ENCODE peak calls at places on chromosomes 1 and 21, in nine cellular contexts. R is transverse colon, Q is stomach, C is Caco-2, H is testis, G is HCT116, X is Karpas-422, P is GM23248, I is SJCRH30. O is an unnamed sample. For H3K36me3, the result is how much of the 10 kb centered on the place peaks cover.

GRCh38 chr1:33872275-33872674 is 8.4 kb downstream of the HMGB4 start:
- DNase-seq in R (no peak), Q (no peak), C (no peak), H (no peak), G (no peak), X (no peak), P (no peak), I (no peak), O (no peak)

GRCh38 chr1:38000529-38001453 is 4.5 kb downstream of the FHL3 start:
- DNase-seq in R (no peak), Q (no peak), C (no peak), H (no peak), G (no peak), X (no peak), P (peak), I (peak), O (peak)

GRCh38 chr21:24649691-24650090 is 957.6 kb downstream of the MRPL39 start:
- DNase-seq in R (no peak), Q (no peak), C (no peak), H (no peak), G (no peak), X (no peak), P (no peak), I (no peak), O (no peak)

GRCh38 chr21:15604424-15604823 is 125.4 kb upstream of the USP25 start:
- DNase-seq in R (no peak), Q (no peak), C (peak), H (no peak), G (no peak), X (no peak), P (peak), I (peak), O (no peak)

GRCh38 chr1:53383471-53383870 is 55.6 kb upstream of the LRP8 start:
- DNase-seq in R (no peak), Q (no peak), C (no peak), H (no peak), G (no peak), X (no peak), P (no peak), I (no peak), O (no peak)

GRCh38 chr1:177181631-177182291 is 11.0 kb downstream of the BRINP2 start:
- DNase-seq in R (peak), Q (peak), C (peak), H (peak), G (peak), X (peak), P (peak), I (peak), O (peak)

GRCh38 chr1:155974208-155975165 is 3.9 kb downstream of the ARHGEF2 start:
- DNase-seq in R (no peak), Q (no peak), C (no peak), H (no peak), G (no peak), X (no peak), P (no peak), I (no peak), O (no peak)

GRCh38 chr1:241323510-241323909 is 33.5 kb downstream of the RGS7 start:
- DNase-seq in R (peak), Q (peak), C (peak), H (peak), G (no peak), X (peak), P (peak), I (peak), O (no peak)

GRCh38 chr1:36304521-36304920 is 1.6 kb upstream of the SH3D21 start:
- DNase-seq in R (no peak), Q (no peak), C (no peak), H (peak), G (no peak), X (no peak), P (no peak), I (no peak), O (peak)

GRCh38 chr1:184113251-184113650 is 61.7 kb downstream of the TSEN15 start:
- DNase-seq in R (no peak), Q (no peak), C (no peak), H (no peak), G (no peak), X (no peak), P (no peak), I (peak), O (no peak)

GRCh38 chr21:42161401-42161956 is 57.5 kb upstream of the ABCG1 start:
- DNase-seq in R (no peak), Q (no peak), C (no peak), H (no peak), G (no peak), X (no peak), P (no peak), I (no peak), O (no peak)

GRCh38 chr1:169557131-169557530 is 29.1 kb downstream of the F5 start:
- DNase-seq in R (no peak), Q (no peak), C (no peak), H (no peak), G (no peak), X (no peak), P (no peak), I (no peak), O (no peak)

GRCh38 chr1:88650676-88651418 is 33.2 kb upstream of the PKN2 start:
- DNase-seq in R (no peak), Q (no peak), C (no peak), H (no peak), G (no peak), X (no peak), P (peak), I (no peak), O (no peak)

GRCh38 chr1:36771222-36771621 is 263.1 kb downstream of the GRIK3 start:
- DNase-seq in R (no peak), Q (no peak), C (no peak), H (no peak), G (no peak), X (no peak), P (no peak), I (no peak), O (no peak)

GRCh38 chr1:42932442-42932941 is 26.2 kb downstream of the SLC2A1 start:
- DNase-seq in R (no peak), Q (no peak), C (no peak), H (no peak), G (no peak), X (no peak), P (no peak), I (no peak), O (no peak)

GRCh38 chr1:23168079-23168461 is 586 bp downstream of the LUZP1 start:
- DNase-seq in R (peak), Q (no peak), C (no peak), H (peak), G (no peak), X (peak), P (peak), I (peak), O (peak)

GRCh38 chr1:60394436-60394835 is 320.9 kb upstream of the C1orf87 start:
- DNase-seq in R (no peak), Q (no peak), C (no peak), H (no peak), G (no peak), X (peak), P (no peak), I (no peak), O (no peak)

GRCh38 chr1:117646956-117647355 is 41.1 kb downstream of the TENT5C start:
- DNase-seq in R (no peak), Q (no peak), C (no peak), H (no peak), G (no peak), X (no peak), P (no peak), I (no peak), O (no peak)

GRCh38 chr1:86705633-86705985 is 1.2 kb downstream of the SH3GLB1 start:
- DNase-seq in R (peak), Q (no peak), C (no peak), H (no peak), G (no peak), X (no peak), P (peak), I (no peak), O (peak)

GRCh38 chr21:41940431-41940830 is 13.4 kb downstream of the C2CD2 start:
- DNase-seq in R (no peak), Q (no peak), C (no peak), H (no peak), G (no peak), X (no peak), P (no peak), I (no peak), O (no peak)

GRCh38 chr1:116574581-116575291 is 3.9 kb upstream of the CD58 start:
- DNase-seq in R (peak), Q (peak), C (peak), H (peak), G (peak), X (peak), P (peak), I (peak), O (peak)

GRCh38 chr1:224407546-224408293 is 26.9 kb downstream of the WDR26 start:
- DNase-seq in R (no peak), Q (no peak), C (peak), H (no peak), G (peak), X (no peak), P (no peak), I (no peak), O (no peak)
- H3K36me3 ChIP-seq in R (half or more), Q (half or more), C (under half), H (under half), G (under half), X (half or more), P (half or more), I (half or more), O (under half)

GRCh38 chr1:30952098-30952497 is 43.5 kb upstream of the SDC3 start:
- DNase-seq in R (no peak), Q (no peak), C (no peak), H (no peak), G (no peak), X (no peak), P (no peak), I (no peak), O (no peak)
- H3K36me3 ChIP-seq in R (half or more), Q (half or more), C (under half), H (under half), G (half or more), X (half or more), P (half or more), I (half or more), O (under half)

DNA sequence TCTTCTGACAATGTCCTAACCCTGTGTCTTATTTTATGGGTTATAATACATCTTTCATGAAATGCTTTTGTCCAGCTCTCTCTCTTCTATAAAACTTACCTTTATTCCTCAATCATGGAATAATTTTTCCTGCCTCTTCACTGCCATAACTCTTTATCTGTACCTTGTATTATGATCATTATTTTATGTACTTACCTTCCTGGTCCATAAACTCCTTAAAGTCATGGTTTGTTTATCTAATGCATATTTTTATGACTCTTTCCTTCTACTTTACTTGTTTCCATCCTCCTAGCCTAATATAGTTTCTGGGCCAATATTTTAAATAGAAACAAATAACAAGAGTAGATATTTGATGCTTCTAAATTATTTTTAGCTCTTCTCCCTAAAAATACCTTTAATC is 65.8 kb upstream of the BMP8A start:
- DNase-seq in R (no peak), Q (no peak), C (no peak), H (no peak), G (no peak), X (no peak), P (no peak), I (no peak), O (no peak)
- H3K36me3 ChIP-seq in R (under half), Q (half or more), C (under half), H (under half), G (under half), X (under half), P (half or more), I (half or more), O (under half)

DNA sequence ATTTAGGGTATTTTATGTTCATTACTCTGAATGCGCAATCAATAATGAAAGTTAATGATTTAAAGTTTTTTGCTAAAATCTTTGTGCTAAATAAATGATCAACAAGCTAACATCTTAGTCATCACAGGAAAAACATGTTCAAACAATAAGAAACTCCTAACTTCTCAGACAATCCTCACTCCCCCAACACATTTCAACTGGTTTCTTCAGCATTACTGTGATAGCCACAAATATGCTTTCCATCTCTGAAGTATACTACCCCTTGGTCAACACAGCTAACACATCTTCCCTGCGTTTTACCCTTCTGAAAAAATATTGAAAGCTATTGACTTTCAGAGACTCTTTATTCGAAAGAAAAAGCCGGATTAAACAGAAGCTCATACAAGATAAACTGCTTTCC is 85.8 kb downstream of the ZNF644 start:
- DNase-seq in R (no peak), Q (no peak), C (no peak), H (no peak), G (no peak), X (no peak), P (no peak), I (no peak), O (no peak)
- H3K36me3 ChIP-seq in R (under half), Q (under half), C (under half), H (under half), G (under half), X (under half), P (half or more), I (half or more), O (under half)

GRCh38 chr21:44957901-44958451 is 18.1 kb downstream of the SLX9 start:
- DNase-seq in R (no peak), Q (no peak), C (no peak), H (no peak), G (no peak), X (no peak), P (no peak), I (no peak), O (no peak)
- H3K36me3 ChIP-seq in R (under half), Q (half or more), C (under half), H (under half), G (under half), X (under half), P (under half), I (under half), O (under half)

GRCh38 chr1:110018396-110018795 is 16.0 kb upstream of the STRIP1 start:
- DNase-seq in R (no peak), Q (no peak), C (no peak), H (no peak), G (no peak), X (no peak), P (no peak), I (no peak), O (peak)
- H3K36me3 ChIP-seq in R (half or more), Q (half or more), C (under half), H (under half), G (half or more), X (under half), P (half or more), I (half or more), O (under half)

GRCh38 chr1:41813220-41813619 is 105.5 kb downstream of the HIVEP3 start:
- DNase-seq in R (no peak), Q (no peak), C (no peak), H (no peak), G (no peak), X (no peak), P (no peak), I (peak), O (peak)
- H3K36me3 ChIP-seq in R (under half), Q (under half), C (under half), H (under half), G (under half), X (under half), P (under half), I (under half), O (under half)

DNA sequence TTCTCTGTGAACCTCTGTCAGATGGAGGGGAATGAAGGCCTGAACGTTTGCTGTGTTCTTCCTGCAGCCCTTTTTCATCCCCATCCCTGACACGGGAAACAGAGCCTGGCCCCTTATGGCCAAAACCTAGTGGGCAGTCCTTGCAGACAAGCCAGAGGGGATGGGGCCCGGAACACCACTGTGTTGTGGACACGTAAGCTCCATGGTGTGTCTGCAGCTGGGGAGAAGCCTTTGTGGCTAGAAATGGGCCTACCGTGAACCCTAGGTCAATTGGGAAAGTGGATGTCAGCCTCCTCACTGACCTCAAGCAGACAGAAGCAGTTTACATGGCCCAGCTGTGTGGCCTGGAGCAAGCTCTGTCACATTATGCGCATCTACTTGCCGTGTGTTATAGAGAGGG is 20.9 kb downstream of the PARS2 start:
- DNase-seq in R (no peak), Q (no peak), C (no peak), H (no peak), G (no peak), X (no peak), P (no peak), I (no peak), O (no peak)
- H3K36me3 ChIP-seq in R (under half), Q (half or more), C (under half), H (under half), G (under half), X (under half), P (under half), I (under half), O (under half)

O was measured in body of pancreas.